ENCODE peak calls at places on chromosomes 12 and 14, in four cellular contexts. T is ACHN, W is HuH-7.5, H is substantia nigra. Z is an unnamed sample.

GRCh38 chr12:109504068-109504467 is 26.6 kb downstream of the UBE3B start:
- DNase-seq in W (no peak), T (no peak), H (no peak), Z (no peak)

GRCh38 chr12:127455347-127456265 is 811.4 kb upstream of the TMEM132C start:
- DNase-seq in W (no peak), H (no peak), T (no peak), Z (no peak)

GRCh38 chr14:79051009-79051710 is 881.0 kb downstream of the NRXN3 start:
- DNase-seq in T (no peak), W (no peak), H (no peak), Z (no peak)

GRCh38 chr12:29769162-29769820 is 14.5 kb downstream of the TMTC1 start:
- DNase-seq in H (no peak), T (no peak), W (no peak), Z (no peak)

GRCh38 chr14:104311358-104311757 is 173.0 kb downstream of the KIF26A start:
- DNase-seq in H (no peak), W (no peak), T (no peak), Z (no peak)

GRCh38 chr12:85325452-85325851 is 45.4 kb downstream of the ALX1 start:
- DNase-seq in H (no peak), T (no peak), W (no peak), Z (no peak)

GRCh38 chr12:68259318-68259940 is 6.0 kb upstream of the IL22 start:
- DNase-seq in H (no peak), W (no peak), T (peak; percentile 79), Z (no peak)

GRCh38 chr14:99173086-99173485 is 98.9 kb downstream of the BCL11B start:
- DNase-seq in H (no peak), T (no peak), W (no peak), Z (no peak)

GRCh38 chr12:63008372-63008771 is 73.4 kb upstream of the PPM1H start:
- DNase-seq in H (no peak), W (no peak), T (no peak), Z (no peak)

GRCh38 chr12:47302111-47302597 is 222.4 kb upstream of the AMIGO2 start:
- DNase-seq in T (peak; percentile 16), W (peak; percentile 42), H (no peak), Z (no peak)

GRCh38 chr12:2443766-2444165 is 351.0 kb upstream of the FKBP4 start:
- DNase-seq in T (no peak), W (no peak), H (no peak), Z (no peak)

GRCh38 chr12:41683023-41683422 is 461.7 kb downstream of the GXYLT1 start:
- DNase-seq in W (no peak), H (no peak), T (no peak), Z (no peak)

GRCh38 chr12:47166365-47166764 is 86.6 kb upstream of the AMIGO2 start:
- DNase-seq in W (no peak), T (no peak), H (no peak), Z (no peak)

GRCh38 chr12:124338876-124339603 is 44.1 kb downstream of the RFLNA start:
- DNase-seq in T (no peak), W (no peak), H (no peak), Z (no peak)

GRCh38 chr12:109763201-109763841 is 49.7 kb downstream of the FAM222A start:
- DNase-seq in T (no peak), H (no peak), W (no peak), Z (no peak)

GRCh38 chr12:30959778-30960177 is 33.2 kb downstream of the TSPAN11 start:
- DNase-seq in T (no peak), W (no peak), H (no peak), Z (no peak)

GRCh38 chr12:38159591-38160317 is 156.8 kb upstream of the ALG10B start:
- DNase-seq in T (no peak), W (no peak), H (no peak), Z (no peak)

GRCh38 chr12:64900540-64900939 is 76.1 kb downstream of the TBC1D30 start:
- DNase-seq in T (no peak), H (no peak), W (no peak), Z (no peak)

GRCh38 chr12:70664463-70664862 is 27.2 kb upstream of the PTPRB start:
- DNase-seq in T (no peak), W (no peak), H (no peak), Z (no peak)

GRCh38 chr12:12985817-12986408 is 14.2 kb downstream of the HEBP1 start:
- DNase-seq in W (peak; percentile 25), H (no peak), T (peak; percentile 64), Z (no peak)

GRCh38 chr14:65002586-65003210 is 16.0 kb downstream of the FNTB start:
- DNase-seq in T (no peak), W (no peak), H (no peak), Z (no peak)

GRCh38 chr12:10361622-10362021 is 28.2 kb downstream of the KLRK1 start:
- DNase-seq in W (no peak), T (no peak), H (no peak), Z (no peak)

GRCh38 chr14:87834594-87834993 is 158.4 kb downstream of the GALC start:
- DNase-seq in W (no peak), T (no peak), H (no peak), Z (no peak)

GRCh38 chr14:66444271-66444987 is 41.7 kb upstream of the CCDC196 start:
- DNase-seq in W (no peak), H (no peak), T (no peak), Z (no peak)

GRCh38 chr14:53968756-53969155 is 12.1 kb upstream of the BMP4 start:
- DNase-seq in T (no peak), H (no peak), W (no peak), Z (no peak)